ENCODE peak calls at places on chromosome 22, in seven cellular contexts. One of them, this sample, is unnamed.
A peak's percentile ranks its signal among the peaks of the same experiment; 100 is the strongest.

GRCh38 chr22:32904044-32904443 is 102.5 kb downstream of the TIMP3 start:
- DNase-seq in aorta: no peak
- DNase-seq in cardiac fibroblast: peak; percentile 41
- DNase-seq in BE2C: peak; percentile 76
- DNase-seq in EL: peak; percentile 28
- DNase-seq in GM19239: peak; percentile 28
- DNase-seq in ACHN: peak; percentile 14
- DNase-seq in this sample: no peak

GRCh38 chr22:30822216-30823014 is 127.7 kb downstream of the OSBP2 start:
- DNase-seq in aorta: no peak
- DNase-seq in cardiac fibroblast: no peak
- DNase-seq in BE2C: peak; percentile 34
- DNase-seq in EL: no peak
- DNase-seq in GM19239: no peak
- DNase-seq in ACHN: no peak
- DNase-seq in this sample: no peak

GRCh38 chr22:23306438-23306921 is 126.2 kb downstream of the BCR start:
- DNase-seq in aorta: peak; percentile 80
- DNase-seq in cardiac fibroblast: peak; percentile 91
- DNase-seq in BE2C: no peak
- DNase-seq in EL: peak; percentile 63
- DNase-seq in GM19239: no peak
- DNase-seq in ACHN: no peak
- DNase-seq in this sample: no peak

GRCh38 chr22:37485006-37485713 is 1.0 kb downstream of the MFNG start:
- DNase-seq in aorta: no peak
- DNase-seq in cardiac fibroblast: no peak
- DNase-seq in BE2C: no peak
- DNase-seq in EL: no peak
- DNase-seq in GM19239: peak; percentile 52
- DNase-seq in ACHN: no peak
- DNase-seq in this sample: no peak

GRCh38 chr22:39117585-39118191 is 20.6 kb downstream of the APOBEC3H start:
- DNase-seq in aorta: peak; percentile 22
- DNase-seq in cardiac fibroblast: peak; percentile 70
- DNase-seq in BE2C: peak; percentile 68
- DNase-seq in EL: peak; percentile 55
- DNase-seq in GM19239: peak; percentile 65
- DNase-seq in ACHN: peak; percentile 63
- DNase-seq in this sample: no peak

GRCh38 chr22:48934446-48934845 is 893.2 kb downstream of the BRD1 start:
- DNase-seq in aorta: no peak
- DNase-seq in cardiac fibroblast: no peak
- DNase-seq in BE2C: no peak
- DNase-seq in EL: no peak
- DNase-seq in GM19239: no peak
- DNase-seq in ACHN: no peak
- DNase-seq in this sample: no peak

GRCh38 chr22:46057762-46058420 is 80.9 kb upstream of the WNT7B start:
- DNase-seq in aorta: no peak
- DNase-seq in cardiac fibroblast: peak; percentile 45
- DNase-seq in BE2C: peak; percentile 53
- DNase-seq in EL: peak; percentile 88
- DNase-seq in GM19239: peak; percentile 96
- DNase-seq in ACHN: no peak
- DNase-seq in this sample: peak; percentile 41

GRCh38 chr22:40273319-40273718 is 73.0 kb upstream of the ADSL start:
- DNase-seq in aorta: no peak
- DNase-seq in cardiac fibroblast: no peak
- DNase-seq in BE2C: no peak
- DNase-seq in EL: no peak
- DNase-seq in GM19239: no peak
- DNase-seq in ACHN: no peak
- DNase-seq in this sample: no peak

GRCh38 chr22:40285508-40285907 is 60.8 kb upstream of the ADSL start:
- DNase-seq in aorta: no peak
- DNase-seq in cardiac fibroblast: no peak
- DNase-seq in BE2C: no peak
- DNase-seq in EL: no peak
- DNase-seq in GM19239: no peak
- DNase-seq in ACHN: no peak
- DNase-seq in this sample: no peak

GRCh38 chr22:37275622-37276021 is 6.7 kb upstream of the CYTH4 start:
- DNase-seq in aorta: no peak
- DNase-seq in cardiac fibroblast: no peak
- DNase-seq in BE2C: no peak
- DNase-seq in EL: no peak
- DNase-seq in GM19239: no peak
- DNase-seq in ACHN: no peak
- DNase-seq in this sample: no peak

GRCh38 chr22:38072322-38073149 is 11.4 kb downstream of the SLC16A8 start:
- DNase-seq in aorta: peak; percentile 64
- DNase-seq in cardiac fibroblast: no peak
- DNase-seq in BE2C: no peak
- DNase-seq in EL: no peak
- DNase-seq in GM19239: no peak
- DNase-seq in ACHN: no peak
- DNase-seq in this sample: no peak

GRCh38 chr22:33842006-33842354 is 78.3 kb downstream of the LARGE1 start:
- DNase-seq in aorta: no peak
- DNase-seq in cardiac fibroblast: no peak
- DNase-seq in BE2C: no peak
- DNase-seq in EL: no peak
- DNase-seq in GM19239: no peak
- DNase-seq in ACHN: no peak
- DNase-seq in this sample: no peak

GRCh38 chr22:40348025-40348658 is 1.8 kb downstream of the ADSL start:
- DNase-seq in aorta: no peak
- DNase-seq in cardiac fibroblast: peak; percentile 80
- DNase-seq in BE2C: peak; percentile 64
- DNase-seq in EL: peak; percentile 63
- DNase-seq in GM19239: peak; percentile 58
- DNase-seq in ACHN: peak; percentile 48
- DNase-seq in this sample: no peak

GRCh38 chr22:22779213-22779612 is 108.4 kb upstream of the IGLL5 start:
- DNase-seq in aorta: no peak
- DNase-seq in cardiac fibroblast: no peak
- DNase-seq in BE2C: no peak
- DNase-seq in EL: no peak
- DNase-seq in GM19239: no peak
- DNase-seq in ACHN: no peak
- DNase-seq in this sample: no peak

GRCh38 chr22:36328635-36329216 is 59.0 kb downstream of the MYH9 start:
- DNase-seq in aorta: peak; percentile 91
- DNase-seq in cardiac fibroblast: peak; percentile 79
- DNase-seq in BE2C: peak; percentile 65
- DNase-seq in EL: peak; percentile 92
- DNase-seq in GM19239: no peak
- DNase-seq in ACHN: peak; percentile 97
- DNase-seq in this sample: no peak

GRCh38 chr22:41699264-41700104 is at the start of gene MEI1:
- DNase-seq in aorta: peak; percentile 96
- DNase-seq in cardiac fibroblast: peak; percentile 78
- DNase-seq in BE2C: peak; percentile 75
- DNase-seq in EL: no peak
- DNase-seq in GM19239: peak; percentile 89
- DNase-seq in ACHN: no peak
- DNase-seq in this sample: no peak

GRCh38 chr22:48720662-48721393 is 1106.8 kb downstream of the BRD1 start:
- DNase-seq in aorta: peak; percentile 75
- DNase-seq in cardiac fibroblast: no peak
- DNase-seq in BE2C: no peak
- DNase-seq in EL: no peak
- DNase-seq in GM19239: no peak
- DNase-seq in ACHN: no peak
- DNase-seq in this sample: no peak

GRCh38 chr22:19965771-19966709 is 24.4 kb upstream of the TXNRD2 start:
- DNase-seq in aorta: no peak
- DNase-seq in cardiac fibroblast: no peak
- DNase-seq in BE2C: peak; percentile 68
- DNase-seq in EL: no peak
- DNase-seq in GM19239: no peak
- DNase-seq in ACHN: no peak
- DNase-seq in this sample: no peak

GRCh38 chr22:48821346-48822186 is 1006.1 kb downstream of the BRD1 start:
- DNase-seq in aorta: no peak
- DNase-seq in cardiac fibroblast: no peak
- DNase-seq in BE2C: no peak
- DNase-seq in EL: no peak
- DNase-seq in GM19239: no peak
- DNase-seq in ACHN: no peak
- DNase-seq in this sample: no peak

GRCh38 chr22:30196141-30196866 is 50.3 kb downstream of the LIF start:
- DNase-seq in aorta: peak; percentile 90
- DNase-seq in cardiac fibroblast: peak; percentile 99
- DNase-seq in BE2C: no peak
- DNase-seq in EL: peak; percentile 100
- DNase-seq in GM19239: no peak
- DNase-seq in ACHN: peak; percentile 99
- DNase-seq in this sample: peak; percentile 43

GRCh38 chr22:46846832-46847355 is 84.4 kb downstream of the TBC1D22A start:
- DNase-seq in aorta: no peak
- DNase-seq in cardiac fibroblast: no peak
- DNase-seq in BE2C: no peak
- DNase-seq in EL: no peak
- DNase-seq in GM19239: no peak
- DNase-seq in ACHN: no peak
- DNase-seq in this sample: no peak

GRCh38 chr22:45007247-45007945 is 2.4 kb downstream of the PHF21B start:
- DNase-seq in aorta: no peak
- DNase-seq in cardiac fibroblast: peak; percentile 10
- DNase-seq in BE2C: peak; percentile 85
- DNase-seq in EL: peak; percentile 7
- DNase-seq in GM19239: no peak
- DNase-seq in ACHN: peak; percentile 45
- DNase-seq in this sample: no peak

GRCh38 chr22:20517422-20517821 is 10.0 kb downstream of the MED15 start:
- DNase-seq in aorta: no peak
- DNase-seq in cardiac fibroblast: no peak
- DNase-seq in BE2C: no peak
- DNase-seq in EL: no peak
- DNase-seq in GM19239: no peak
- DNase-seq in ACHN: no peak
- DNase-seq in this sample: no peak

GRCh38 chr22:46631113-46631512 is 10.9 kb downstream of the GRAMD4 start:
- DNase-seq in aorta: no peak
- DNase-seq in cardiac fibroblast: no peak
- DNase-seq in BE2C: no peak
- DNase-seq in EL: no peak
- DNase-seq in GM19239: no peak
- DNase-seq in ACHN: no peak
- DNase-seq in this sample: no peak

GRCh38 chr22:47195676-47196492 is 433.4 kb downstream of the TBC1D22A start:
- DNase-seq in aorta: peak; percentile 37
- DNase-seq in cardiac fibroblast: no peak
- DNase-seq in BE2C: no peak
- DNase-seq in EL: no peak
- DNase-seq in GM19239: no peak
- DNase-seq in ACHN: no peak
- DNase-seq in this sample: no peak

GRCh38 chr22:16964366-16964765 is 43.7 kb downstream of the GAB4 start:
- DNase-seq in aorta: no peak
- DNase-seq in cardiac fibroblast: no peak
- DNase-seq in BE2C: no peak
- DNase-seq in EL: no peak
- DNase-seq in GM19239: no peak
- DNase-seq in ACHN: no peak
- DNase-seq in this sample: no peak

GRCh38 chr22:29053048-29053702 is 8.5 kb downstream of the C22orf31 start:
- DNase-seq in aorta: no peak
- DNase-seq in cardiac fibroblast: no peak
- DNase-seq in BE2C: no peak
- DNase-seq in EL: no peak
- DNase-seq in GM19239: no peak
- DNase-seq in ACHN: no peak
- DNase-seq in this sample: no peak

GRCh38 chr22:28441720-28442263 is 237.8 kb downstream of the TTC28 start:
- DNase-seq in aorta: no peak
- DNase-seq in cardiac fibroblast: peak; percentile 22
- DNase-seq in BE2C: no peak
- DNase-seq in EL: no peak
- DNase-seq in GM19239: no peak
- DNase-seq in ACHN: peak; percentile 2
- DNase-seq in this sample: no peak

GRCh38 chr22:45844949-45845613 is 131.9 kb downstream of the WNT7B start:
- DNase-seq in aorta: no peak
- DNase-seq in cardiac fibroblast: no peak
- DNase-seq in BE2C: no peak
- DNase-seq in EL: no peak
- DNase-seq in GM19239: no peak
- DNase-seq in ACHN: no peak
- DNase-seq in this sample: no peak

GRCh38 chr22:23067023-23067650 is 3.2 kb upstream of the GNAZ start:
- DNase-seq in aorta: peak; percentile 45
- DNase-seq in cardiac fibroblast: no peak
- DNase-seq in BE2C: peak; percentile 4
- DNase-seq in EL: no peak
- DNase-seq in GM19239: no peak
- DNase-seq in ACHN: no peak
- DNase-seq in this sample: no peak

GRCh38 chr22:22124374-22124773 is 120.2 kb upstream of the VPREB1 start:
- DNase-seq in aorta: no peak
- DNase-seq in cardiac fibroblast: no peak
- DNase-seq in BE2C: no peak
- DNase-seq in EL: no peak
- DNase-seq in GM19239: no peak
- DNase-seq in ACHN: no peak
- DNase-seq in this sample: no peak